ENCODE peak calls at places on chromosome 17, in six cellular contexts. N is aorta; V is ovary; Y is CD8-positive, alpha-beta memory T cell; C is left ventricle myocardium inferior; Z is cardiac muscle cell. H is an unnamed sample.

GRCh38 chr17:80905586-80906230 is 85.9 kb upstream of the CHMP6 start:
- DNase-seq in N (no peak), V (no peak), Y (no peak), C (no peak), Z (no peak), H (no peak)

GRCh38 chr17:67514998-67515397 is 137.9 kb downstream of the PITPNC1 start:
- DNase-seq in N (no peak), V (no peak), Y (no peak), C (no peak), Z (no peak), H (no peak)

GRCh38 chr17:29076722-29077121 is 33.8 kb downstream of the PIPOX start:
- DNase-seq in N (no peak), V (no peak), Y (no peak), C (no peak), Z (no peak), H (no peak)

GRCh38 chr17:81871387-81872120 is 417 bp upstream of the ARHGDIA start:
- DNase-seq in N (peak; percentile 99), V (peak; percentile 96), Y (peak; percentile 95), C (peak; percentile 95), Z (peak; percentile 69), H (peak; percentile 96)

GRCh38 chr17:75428775-75429469 is 23.4 kb upstream of the GRB2 start:
- DNase-seq in N (no peak), V (no peak), Y (no peak), C (no peak), Z (no peak), H (no peak)

GRCh38 chr17:63827801-63828221 is 348 bp upstream of the FTSJ3 start:
- DNase-seq in N (peak; percentile 22), V (no peak), Y (no peak), C (no peak), Z (no peak), H (no peak)

GRCh38 chr17:63622571-63623390 is 564 bp downstream of the MAP3K3 start:
- DNase-seq in N (peak; percentile 91), V (peak; percentile 71), Y (peak; percentile 48), C (peak; percentile 77), Z (peak; percentile 83), H (peak; percentile 29)

GRCh38 chr17:753407-753806 is 1.3 kb upstream of the GEMIN4 start:
- DNase-seq in N (no peak), V (no peak), Y (no peak), C (no peak), Z (no peak), H (no peak)

GRCh38 chr17:80511222-80512180 is 33.1 kb upstream of the RPTOR start:
- DNase-seq in N (no peak), V (no peak), Y (no peak), C (no peak), Z (peak; percentile 11), H (no peak)

GRCh38 chr17:67157732-67158639 is 87.0 kb downstream of the HELZ start:
- DNase-seq in N (no peak), V (no peak), Y (no peak), C (no peak), Z (no peak), H (peak; percentile 15)

GRCh38 chr17:69175812-69176517 is 34.3 kb upstream of the ABCA6 start:
- DNase-seq in N (no peak), V (no peak), Y (no peak), C (no peak), Z (no peak), H (no peak)

GRCh38 chr17:45129940-45130639 is 2.2 kb downstream of the PLCD3 start:
- DNase-seq in N (no peak), V (no peak), Y (no peak), C (no peak), Z (peak; percentile 30), H (no peak)

GRCh38 chr17:45132302-45132568 is at the start of gene PLCD3:
- DNase-seq in N (no peak), V (no peak), Y (no peak), C (peak; percentile 44), Z (no peak), H (no peak)

GRCh38 chr17:45130640-45131293 is 1.5 kb downstream of the PLCD3 start:
- DNase-seq in N (no peak), V (no peak), Y (no peak), C (no peak), Z (no peak), H (no peak)

GRCh38 chr17:45131616-45132301 is 556 bp downstream of the PLCD3 start:
- DNase-seq in N (peak; percentile 90), V (peak; percentile 81), Y (peak; percentile 34), C (peak; percentile 53), Z (peak; percentile 73), H (peak; percentile 32)

DNA sequence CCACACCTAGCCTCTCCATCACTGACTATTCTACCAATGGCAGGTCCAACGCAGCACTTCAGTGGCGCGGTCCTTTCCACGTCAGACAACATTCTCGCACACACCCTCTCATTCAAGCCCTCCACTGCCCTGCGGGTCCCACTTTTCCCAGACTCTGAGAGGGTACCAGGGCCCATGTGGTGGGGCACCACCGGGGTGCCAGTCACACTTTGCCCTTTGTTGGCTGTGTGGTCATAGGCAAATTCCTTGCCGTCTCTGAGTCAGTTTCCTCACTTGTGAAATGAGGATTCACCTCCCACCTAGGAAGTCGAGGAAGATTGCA is 1.1 kb downstream of the PLCD3 start:
- DNase-seq in N (no peak), V (no peak), Y (no peak), C (no peak), Z (no peak), H (no peak)
- H3K4me1 ChIP-seq in N (no peaks in the 10 kb centered on the region), V (peaks cover 21% of the 10 kb centered on the region), Y (peaks cover 6% of the 10 kb centered on the region), C (peaks cover 77% of the 10 kb centered on the region), Z (peaks cover 20% of the 10 kb centered on the region), H (peaks cover 20% of the 10 kb centered on the region)

GRCh38 chr17:15038656-15039055 is 226.5 kb downstream of the PMP22 start:
- DNase-seq in N (peak; percentile 25), V (no peak), Y (no peak), C (no peak), Z (no peak), H (no peak)

GRCh38 chr17:15036238-15036637 is 228.9 kb downstream of the PMP22 start:
- DNase-seq in N (no peak), V (no peak), Y (no peak), C (no peak), Z (no peak), H (no peak)

DNA sequence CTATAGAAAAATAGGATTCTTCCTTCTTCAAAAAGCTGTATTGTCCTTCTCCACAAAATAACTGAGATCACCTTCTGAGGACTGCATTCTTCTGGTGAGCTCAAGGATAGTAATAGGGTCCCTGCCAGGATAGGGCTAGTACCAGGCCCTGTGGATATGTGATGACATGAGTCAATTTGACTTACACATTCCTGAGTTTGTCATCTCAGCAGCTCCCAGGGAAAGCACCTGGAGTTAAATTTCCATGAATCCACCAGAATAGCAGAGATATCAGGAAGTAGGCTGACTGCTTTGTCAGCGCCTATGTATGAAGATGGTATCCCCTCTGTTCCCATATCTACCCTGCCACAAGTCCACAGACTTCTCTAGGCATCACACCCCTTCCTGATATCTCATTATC is 225.8 kb downstream of the PMP22 start:
- DNase-seq in N (no peak), V (no peak), Y (no peak), C (no peak), Z (no peak), H (no peak)
- H3K4me3 ChIP-seq in N (no peak overlapping the region), V (no peak overlapping the region), Y (no peak overlapping the region), C (no peak overlapping the region), Z (no peak overlapping the region), H (no peak overlapping the region)

GRCh38 chr17:35252646-35253045 is 9.8 kb downstream of the SLFN5 start:
- DNase-seq in N (no peak), V (no peak), Y (no peak), C (no peak), Z (no peak), H (no peak)

GRCh38 chr17:35256629-35257028 is 13.8 kb downstream of the SLFN5 start:
- DNase-seq in N (no peak), V (no peak), Y (no peak), C (no peak), Z (no peak), H (no peak)

GRCh38 chr17:35254107-35254802 is 11.4 kb downstream of the SLFN5 start:
- DNase-seq in N (no peak), V (peak; percentile 21), Y (no peak), C (no peak), Z (peak; percentile 3), H (no peak)

GRCh38 chr17:35257080-35257701 is 14.3 kb downstream of the SLFN5 start:
- DNase-seq in N (no peak), V (no peak), Y (no peak), C (no peak), Z (no peak), H (peak; percentile 61)

GRCh38 chr17:35255316-35255715 is 12.4 kb downstream of the SLFN5 start:
- DNase-seq in N (no peak), V (no peak), Y (no peak), C (no peak), Z (no peak), H (peak; percentile 23)
- H3K4me1 ChIP-seq in N (peaks cover 2% of the 10 kb centered on the region), V (peaks cover 11% of the 10 kb centered on the region), Y (peaks cover 81% of the 10 kb centered on the region), C (peaks cover 47% of the 10 kb centered on the region), Z (no peaks in the 10 kb centered on the region), H (peaks cover 8% of the 10 kb centered on the region)

GRCh38 chr17:6936370-6937028 is 59.4 kb upstream of the ALOX12 start:
- DNase-seq in N (no peak), V (no peak), Y (no peak), C (no peak), Z (no peak), H (no peak)
- H3K4me3 ChIP-seq in N (peak overlapping the region; percentile 3), V (peak overlapping the region; percentile 12), Y (peak overlapping the region; percentile 13), C (peak overlapping the region; percentile 63), Z (no peak overlapping the region), H (no peak overlapping the region)

DNA sequence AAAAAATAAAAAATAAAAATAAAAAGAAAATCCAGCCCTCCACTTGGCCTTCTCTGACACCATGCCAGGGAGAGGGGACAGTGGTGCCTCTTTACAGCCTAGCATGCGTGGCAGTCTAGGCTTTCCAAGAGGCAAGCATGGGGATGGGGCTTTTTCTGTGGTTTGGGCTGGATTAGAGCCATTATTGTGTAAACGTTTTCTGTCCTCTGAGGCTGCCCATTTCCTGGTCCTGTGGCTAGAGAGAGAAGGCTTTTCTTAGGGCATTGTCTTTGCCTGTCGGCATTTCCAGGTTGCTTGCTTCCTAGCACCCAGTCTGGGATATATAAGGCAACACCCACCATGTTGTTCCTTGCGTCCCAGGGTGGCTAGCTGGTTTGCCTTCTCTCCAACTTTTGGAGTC is 2.7 kb upstream of the DHRS7B start:
- DNase-seq in N (no peak), V (no peak), Y (no peak), C (no peak), Z (no peak), H (no peak)
- H3K4me1 ChIP-seq in N (no peaks in the 10 kb centered on the region), V (peaks cover 2% of the 10 kb centered on the region), Y (peaks cover 31% of the 10 kb centered on the region), C (peaks cover 42% of the 10 kb centered on the region), Z (peaks cover 10% of the 10 kb centered on the region), H (peaks cover 8% of the 10 kb centered on the region)

DNA sequence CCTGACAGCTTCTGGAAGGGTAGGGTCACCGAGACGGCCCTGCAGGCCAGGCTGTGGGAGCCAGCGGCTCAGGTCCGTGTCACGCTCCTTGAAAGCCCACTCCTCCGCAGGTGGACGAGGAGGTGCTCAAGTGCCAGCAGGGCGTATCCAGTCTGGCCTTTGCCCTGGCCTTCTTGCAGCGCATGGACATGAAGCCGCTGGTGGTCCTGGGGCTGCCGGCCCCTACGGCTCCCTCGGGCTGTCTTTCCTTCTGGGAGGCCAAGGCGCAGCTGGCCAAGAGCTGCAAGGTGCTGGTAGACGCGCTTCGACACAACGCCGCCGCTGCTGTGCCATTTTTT is 1.1 kb downstream of the NAGS start:
- DNase-seq in N (no peak), V (no peak), Y (no peak), C (no peak), Z (no peak), H (no peak)
- H3K4me3 ChIP-seq in N (no peak overlapping the region), V (peak overlapping the region; percentile 50), Y (peak overlapping the region; percentile 90), C (peak overlapping the region; percentile 81), Z (peak overlapping the region; percentile 64), H (no peak overlapping the region)

GRCh38 chr17:73304971-73305786 is 6.6 kb downstream of the CDC42EP4 start:
- DNase-seq in N (peak; percentile 88), V (peak; percentile 78), Y (no peak), C (peak; percentile 68), Z (peak; percentile 68), H (peak; percentile 47)
- H3K4me1 ChIP-seq in N (peaks cover 6% of the 10 kb centered on the region), V (peaks cover 36% of the 10 kb centered on the region), Y (peaks cover 6% of the 10 kb centered on the region), C (peaks cover 100% of the 10 kb centered on the region), Z (peaks cover 44% of the 10 kb centered on the region), H (peaks cover 15% of the 10 kb centered on the region)